ENCODE peak calls at places on chromosomes 4 and X, in five cellular contexts. One of them, this sample, is unnamed.

GRCh38 chr4:148207074-148207473 is 235.1 kb downstream of the NR3C2 start:
- DNase-seq in endothelial cell: no peak
- DNase-seq in GM12865: no peak
- DNase-seq in activated gamma-delta T cell treated with anti-CD3 and anti-CD28 coated beads, Interleukin-2, amount 50 U/mL, for 16 hours: no peak
- DNase-seq in hippocampal formation: no peak
- DNase-seq in this sample: no peak

GRCh38 chr4:105389167-105389566 is 84.7 kb downstream of the PPA2 start:
- DNase-seq in endothelial cell: no peak
- DNase-seq in GM12865: no peak
- DNase-seq in activated gamma-delta T cell treated with anti-CD3 and anti-CD28 coated beads, Interleukin-2, amount 50 U/mL, for 16 hours: no peak
- DNase-seq in hippocampal formation: no peak
- DNase-seq in this sample: no peak

GRCh38 chr4:6565691-6566431 is 9.1 kb upstream of the MAN2B2 start:
- DNase-seq in endothelial cell: no peak
- DNase-seq in GM12865: no peak
- DNase-seq in activated gamma-delta T cell treated with anti-CD3 and anti-CD28 coated beads, Interleukin-2, amount 50 U/mL, for 16 hours: no peak
- DNase-seq in hippocampal formation: no peak
- DNase-seq in this sample: no peak

GRCh38 chrX:46994096-46994495 is 81.9 kb downstream of the JADE3 start:
- DNase-seq in endothelial cell: no peak
- DNase-seq in GM12865: no peak
- DNase-seq in activated gamma-delta T cell treated with anti-CD3 and anti-CD28 coated beads, Interleukin-2, amount 50 U/mL, for 16 hours: no peak
- DNase-seq in hippocampal formation: peak
- DNase-seq in this sample: peak

GRCh38 chrX:103730746-103731508 is 20.2 kb downstream of the TMEM31 start:
- DNase-seq in endothelial cell: no peak
- DNase-seq in GM12865: no peak
- DNase-seq in activated gamma-delta T cell treated with anti-CD3 and anti-CD28 coated beads, Interleukin-2, amount 50 U/mL, for 16 hours: no peak
- DNase-seq in hippocampal formation: no peak
- DNase-seq in this sample: peak

GRCh38 chr4:8410641-8411271 is 29.8 kb downstream of the ACOX3 start:
- DNase-seq in endothelial cell: peak
- DNase-seq in GM12865: no peak
- DNase-seq in activated gamma-delta T cell treated with anti-CD3 and anti-CD28 coated beads, Interleukin-2, amount 50 U/mL, for 16 hours: no peak
- DNase-seq in hippocampal formation: no peak
- DNase-seq in this sample: peak

GRCh38 chr4:151426513-151426912 is 17.5 kb downstream of the FHIP1A start:
- DNase-seq in endothelial cell: no peak
- DNase-seq in GM12865: no peak
- DNase-seq in activated gamma-delta T cell treated with anti-CD3 and anti-CD28 coated beads, Interleukin-2, amount 50 U/mL, for 16 hours: no peak
- DNase-seq in hippocampal formation: no peak
- DNase-seq in this sample: no peak

GRCh38 chrX:15718283-15718970 is 19.6 kb upstream of the CA5B start:
- DNase-seq in endothelial cell: no peak
- DNase-seq in GM12865: no peak
- DNase-seq in activated gamma-delta T cell treated with anti-CD3 and anti-CD28 coated beads, Interleukin-2, amount 50 U/mL, for 16 hours: no peak
- DNase-seq in hippocampal formation: no peak
- DNase-seq in this sample: no peak

GRCh38 chr4:2937146-2937857 is 25.9 kb downstream of the NOP14 start:
- DNase-seq in endothelial cell: no peak
- DNase-seq in GM12865: peak
- DNase-seq in activated gamma-delta T cell treated with anti-CD3 and anti-CD28 coated beads, Interleukin-2, amount 50 U/mL, for 16 hours: no peak
- DNase-seq in hippocampal formation: no peak
- DNase-seq in this sample: no peak